ENCODE peak calls at places on chromosomes 5 and 9, in six cellular contexts. P is IMR-90, U is neuronal stem cell, W is H9, I is H1, R is mesenchymal stem cell. Y is an unnamed sample.

GRCh38 chr9:131590907-131591844 is 45.9 kb downstream of the PRRT1B start:
- DNase-seq in P (peak; percentile 70), U (peak; percentile 44), W (peak; percentile 86), I (peak; percentile 49), R (peak; percentile 77), Y (peak; percentile 83)

GRCh38 chr5:142883025-142883424 is 112.8 kb downstream of the ARHGAP26 start:
- DNase-seq in P (peak; percentile 65), U (no peak), W (no peak), I (no peak), R (peak; percentile 62), Y (no peak)

GRCh38 chr9:105842023-105842644 is 147.8 kb downstream of the TMEM38B start:
- DNase-seq in P (peak; percentile 47), U (peak; percentile 14), W (no peak), I (no peak), R (peak; percentile 44), Y (peak; percentile 50)

GRCh38 chr5:165325201-165325600 is 1819.8 kb downstream of the MAT2B start:
- DNase-seq in P (peak; percentile 12), U (no peak), W (no peak), I (no peak), R (no peak), Y (no peak)

GRCh38 chr9:109249615-109250014 is 71.2 kb downstream of the EPB41L4B start:
- DNase-seq in P (no peak), U (peak; percentile 20), W (peak; percentile 47), I (no peak), R (no peak), Y (peak; percentile 39)

GRCh38 chr5:7878381-7878873 is 9.5 kb downstream of the MTRR start:
- DNase-seq in P (peak; percentile 76), U (no peak), W (no peak), I (no peak), R (no peak), Y (no peak)

GRCh38 chr5:28344803-28345433 is 1306.5 kb upstream of the CDH9 start:
- DNase-seq in P (no peak), U (peak; percentile 49), W (peak; percentile 29), I (peak; percentile 2), R (peak; percentile 34), Y (peak; percentile 85)

GRCh38 chr5:137201876-137202275 is 297.2 kb downstream of the SPOCK1 start:
- DNase-seq in P (peak; percentile 59), U (no peak), W (no peak), I (no peak), R (peak; percentile 29), Y (peak; percentile 58)

GRCh38 chr5:135448071-135448704 is 1.0 kb upstream of the DCANP1 start:
- DNase-seq in P (no peak), U (no peak), W (no peak), I (peak; percentile 21), R (no peak), Y (peak; percentile 78)

GRCh38 chr5:34854459-34855174 is 15.7 kb downstream of the TTC23L start:
- DNase-seq in P (no peak), U (peak; percentile 35), W (no peak), I (no peak), R (no peak), Y (no peak)

GRCh38 chr9:79670269-79670961 is 98.7 kb downstream of the TLE4 start:
- DNase-seq in P (peak; percentile 22), U (no peak), W (no peak), I (no peak), R (no peak), Y (no peak)

GRCh38 chr9:36320457-36320856 is 62.2 kb upstream of the GNE start:
- DNase-seq in P (no peak), U (no peak), W (no peak), I (no peak), R (no peak), Y (no peak)

GRCh38 chr5:122150128-122150685 is 20.9 kb downstream of the ZNF474 start:
- DNase-seq in P (peak; percentile 59), U (no peak), W (no peak), I (no peak), R (peak; percentile 56), Y (no peak)

GRCh38 chr5:142432369-142432863 is 107.6 kb upstream of the SPRY4 start:
- DNase-seq in P (no peak), U (no peak), W (no peak), I (no peak), R (no peak), Y (no peak)

GRCh38 chr5:180330810-180331646 is 22.1 kb downstream of the GFPT2 start:
- DNase-seq in P (peak; percentile 99), U (no peak), W (peak; percentile 25), I (no peak), R (peak; percentile 99), Y (peak; percentile 90)

GRCh38 chr5:149345147-149345891 is at the start of gene GRPEL2:
- DNase-seq in P (peak; percentile 98), U (peak; percentile 93), W (peak; percentile 97), I (peak; percentile 86), R (peak; percentile 97), Y (peak; percentile 99)
- H2AK5ac ChIP-seq in P (peak within 1 kb of the TSS; percentile 98), U (peak within 1 kb of the TSS; percentile 54), W (no peak within 1 kb of the TSS), I (peak within 1 kb of the TSS; percentile 79), R (peak within 1 kb of the TSS; percentile 65), Y (peak within 1 kb of the TSS; percentile 99)

DNA sequence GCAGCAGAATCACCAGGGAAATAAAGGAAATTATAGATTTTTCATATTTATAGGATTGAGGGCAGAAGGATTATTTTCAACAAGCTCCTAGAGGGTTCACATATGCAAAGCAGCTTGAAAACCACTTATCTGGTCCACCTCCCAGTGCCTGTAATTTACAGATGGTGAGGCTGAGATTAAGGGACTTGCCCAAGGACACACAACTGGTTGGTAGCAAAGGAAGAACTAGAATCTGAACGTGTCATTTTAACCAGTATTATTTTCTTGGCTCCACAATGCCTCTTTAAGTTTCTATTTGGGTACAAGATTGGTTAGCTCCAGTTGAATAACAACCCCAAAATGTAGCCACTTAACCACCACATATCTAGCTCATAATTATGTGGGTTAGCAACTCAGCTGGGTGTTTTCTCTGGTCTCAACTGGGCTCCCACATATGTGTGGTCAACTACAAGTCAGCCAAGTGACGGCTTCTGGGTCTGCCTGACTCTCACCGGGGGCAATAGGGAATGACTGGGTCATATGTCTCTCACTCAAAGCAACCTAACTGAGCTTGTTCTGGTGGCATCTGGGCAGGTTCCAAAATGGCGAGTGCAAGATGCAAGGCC is 127.8 kb downstream of the ZDHHC21 start:
- DNase-seq in P (no peak), U (no peak), W (no peak), I (no peak), R (no peak), Y (no peak)
- H2BK15ac ChIP-seq in P (no peak overlapping the region), U (no peak overlapping the region), W (no peak overlapping the region), I (peak overlapping the region; percentile 18), R (no peak overlapping the region), Y (no peak overlapping the region)

DNA sequence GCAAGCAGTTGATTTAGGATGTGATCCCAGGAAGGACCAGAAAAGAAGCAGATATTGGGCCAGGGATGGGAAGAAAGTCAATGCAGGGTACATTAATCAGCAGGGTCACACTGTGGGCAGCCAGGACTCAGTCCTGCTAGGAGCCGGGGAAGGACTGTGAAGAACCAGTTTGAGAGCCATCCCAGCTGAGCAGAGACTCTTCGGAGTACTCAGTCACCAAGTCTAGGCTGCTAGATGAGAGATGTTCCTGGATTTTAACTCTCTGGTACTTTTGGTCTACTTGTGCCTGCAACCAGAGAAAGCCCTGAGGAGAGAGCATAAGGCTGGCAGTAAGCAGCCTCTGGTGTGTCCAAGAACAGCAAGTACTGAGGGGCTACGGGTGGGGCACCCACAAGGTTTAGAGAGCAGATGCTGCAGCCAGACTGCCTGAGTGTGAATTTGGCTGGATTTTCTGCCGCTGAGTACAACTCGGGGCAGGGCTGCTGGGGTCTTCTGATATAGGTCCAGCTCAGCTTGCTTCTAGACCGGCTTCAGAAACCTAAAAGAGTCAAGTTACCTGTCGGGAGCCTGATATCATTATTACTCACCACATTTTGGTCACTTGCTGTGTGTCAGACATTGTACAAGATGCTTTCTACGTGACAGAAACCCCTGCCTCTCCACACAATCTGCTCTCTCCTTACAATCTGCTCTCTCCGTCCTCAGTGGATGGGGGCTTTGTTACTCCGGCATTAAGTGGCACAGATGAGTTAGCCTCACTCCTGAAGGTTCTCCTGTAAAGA is 250.2 kb upstream of the GAS1 start:
- DNase-seq in P (no peak), U (no peak), W (no peak), I (no peak), R (no peak), Y (no peak)
- H3K23ac ChIP-seq in P (no peak overlapping the region), U (no peak overlapping the region), W (no peak overlapping the region), I (no peak overlapping the region), R (no peak overlapping the region), Y (no peak overlapping the region)

DNA sequence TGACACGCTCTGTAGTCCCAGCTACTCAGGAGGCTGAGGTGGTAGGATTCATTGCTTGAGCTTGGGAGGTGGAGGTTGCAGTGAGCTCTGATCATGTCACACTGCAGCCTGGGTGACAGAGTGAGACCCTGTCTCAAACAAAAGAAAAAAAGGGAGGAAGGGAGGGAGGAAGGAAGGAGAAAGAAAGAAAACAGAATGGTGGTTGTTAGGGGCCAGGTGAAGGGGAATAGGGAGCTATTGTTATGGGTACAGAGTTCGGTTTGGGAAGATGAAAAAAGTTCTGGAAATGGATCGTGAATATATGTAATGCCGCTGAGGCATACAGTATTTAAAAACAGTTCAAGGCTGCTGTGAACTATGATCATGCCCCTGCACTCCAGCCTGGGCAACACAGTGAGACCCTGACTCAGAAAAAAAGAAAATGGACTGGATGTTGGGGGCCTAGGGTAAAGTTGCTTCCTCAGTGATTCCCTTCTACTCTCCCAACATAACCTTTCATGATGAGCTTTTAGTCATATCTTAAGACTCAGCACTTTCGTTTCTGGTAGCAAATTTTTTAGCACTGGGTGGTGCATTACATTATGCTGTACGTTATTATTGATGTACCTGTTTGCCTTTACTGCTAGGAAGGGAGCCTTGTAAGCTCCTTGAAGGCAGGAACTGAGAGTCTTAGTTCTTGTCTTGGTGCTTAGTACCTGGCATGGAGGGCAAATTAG is 4.0 kb downstream of the CTNNA1 start:
- DNase-seq in P (no peak), U (no peak), W (no peak), I (no peak), R (no peak), Y (no peak)
- H2AK5ac ChIP-seq in P (no peak overlapping the region), U (no peak overlapping the region), W (no peak overlapping the region), I (no peak overlapping the region), R (no peak overlapping the region), Y (no peak overlapping the region)

DNA sequence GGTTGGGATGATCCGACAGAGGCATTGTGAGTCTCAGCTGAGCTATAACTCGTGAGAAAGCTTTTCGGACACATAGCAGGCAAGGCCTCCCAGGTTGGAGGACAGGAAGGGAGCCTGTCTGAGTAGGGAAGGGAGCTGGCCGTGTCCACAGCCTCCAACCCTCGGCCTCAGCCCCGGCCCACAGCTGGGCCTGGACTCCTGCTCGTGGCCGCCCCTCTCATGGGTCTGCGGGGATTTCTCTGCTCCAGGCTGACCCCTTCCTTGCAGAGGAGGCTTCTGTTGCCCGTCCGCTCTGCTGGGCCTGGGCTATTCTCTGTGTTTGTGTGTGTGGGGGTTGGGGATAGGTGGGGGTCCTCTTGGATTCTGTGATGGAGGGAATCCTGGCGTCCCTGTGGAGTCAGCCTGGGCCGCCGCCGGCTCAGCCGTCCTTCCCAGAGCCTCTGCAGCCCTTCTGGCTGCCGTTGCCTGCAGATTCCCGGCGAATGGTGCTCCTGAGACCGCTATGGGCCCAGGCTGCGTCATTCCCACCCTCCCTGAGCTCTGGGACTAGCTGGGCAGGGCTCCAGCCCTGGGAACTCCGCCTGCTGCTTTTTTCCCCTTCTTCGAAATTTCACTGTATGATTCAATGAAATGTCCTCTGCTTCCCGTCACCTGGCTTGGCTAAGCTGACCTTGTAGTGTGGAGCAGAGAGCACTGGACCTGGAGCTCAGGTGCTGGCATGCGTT is 64.2 kb downstream of the FGF18 start:
- DNase-seq in P (peak; percentile 86), U (no peak), W (no peak), I (no peak), R (no peak), Y (no peak)
- H2BK15ac ChIP-seq in P (no peak overlapping the region), U (no peak overlapping the region), W (no peak overlapping the region), I (peak overlapping the region; percentile 24), R (no peak overlapping the region), Y (no peak overlapping the region)

GRCh38 chr9:84772511-84772910 is 103.0 kb downstream of the NTRK2 start:
- DNase-seq in P (peak; percentile 3), U (no peak), W (no peak), I (no peak), R (no peak), Y (no peak)
- H3K23ac ChIP-seq in P (no peak overlapping the region), U (no peak overlapping the region), W (no peak overlapping the region), I (no peak overlapping the region), R (no peak overlapping the region), Y (no peak overlapping the region)

Y was measured in mesendoderm.